ENCODE peak calls at places on chromosomes 13 and 19, in ten cellular contexts. One of them, this sample, is unnamed.

GRCh38 chr19:34676697-34677385 is at the start of gene SCGB2B2:
- DNase-seq in NCI-H1436 treated with DMSO at 0.1 percent for 48 hours: peak
- DNase-seq in activated CD4-positive, alpha-beta T cell treated with anti-CD3 and anti-CD28 coated beads, Interleukin-2, amount 50 U/mL, for 48 hours: no peak
- DNase-seq in stimulated activated CD4-positive, alpha-beta T cell treated with anti-CD3 and anti-CD28 coated beads, Interleukin-15, amount 100 ng/mL, for 1 hour: no peak
- DNase-seq in NCI-H1105 treated with DMSO at 0.1 percent for 48 hours: peak
- DNase-seq in HEK293T: peak
- DNase-seq in pancreas: no peak
- DNase-seq in cardiac muscle cell: no peak
- DNase-seq in thoracic aorta: no peak
- DNase-seq in Calu3: no peak
- DNase-seq in this sample: peak

GRCh38 chr13:79282976-79283375 is 123.1 kb downstream of the RBM26 start:
- DNase-seq in NCI-H1436 treated with DMSO at 0.1 percent for 48 hours: no peak
- DNase-seq in activated CD4-positive, alpha-beta T cell treated with anti-CD3 and anti-CD28 coated beads, Interleukin-2, amount 50 U/mL, for 48 hours: no peak
- DNase-seq in stimulated activated CD4-positive, alpha-beta T cell treated with anti-CD3 and anti-CD28 coated beads, Interleukin-15, amount 100 ng/mL, for 1 hour: no peak
- DNase-seq in NCI-H1105 treated with DMSO at 0.1 percent for 48 hours: no peak
- DNase-seq in HEK293T: no peak
- DNase-seq in pancreas: no peak
- DNase-seq in cardiac muscle cell: peak
- DNase-seq in thoracic aorta: no peak
- DNase-seq in Calu3: no peak
- DNase-seq in this sample: no peak

GRCh38 chr13:39385621-39386231 is 217.3 kb downstream of the LHFPL6 start:
- DNase-seq in NCI-H1436 treated with DMSO at 0.1 percent for 48 hours: no peak
- DNase-seq in activated CD4-positive, alpha-beta T cell treated with anti-CD3 and anti-CD28 coated beads, Interleukin-2, amount 50 U/mL, for 48 hours: no peak
- DNase-seq in stimulated activated CD4-positive, alpha-beta T cell treated with anti-CD3 and anti-CD28 coated beads, Interleukin-15, amount 100 ng/mL, for 1 hour: no peak
- DNase-seq in NCI-H1105 treated with DMSO at 0.1 percent for 48 hours: peak
- DNase-seq in HEK293T: peak
- DNase-seq in pancreas: no peak
- DNase-seq in cardiac muscle cell: peak
- DNase-seq in thoracic aorta: no peak
- DNase-seq in Calu3: no peak
- DNase-seq in this sample: no peak

GRCh38 chr13:31064636-31065035 is 97.1 kb downstream of the HSPH1 start:
- DNase-seq in NCI-H1436 treated with DMSO at 0.1 percent for 48 hours: no peak
- DNase-seq in activated CD4-positive, alpha-beta T cell treated with anti-CD3 and anti-CD28 coated beads, Interleukin-2, amount 50 U/mL, for 48 hours: no peak
- DNase-seq in stimulated activated CD4-positive, alpha-beta T cell treated with anti-CD3 and anti-CD28 coated beads, Interleukin-15, amount 100 ng/mL, for 1 hour: no peak
- DNase-seq in NCI-H1105 treated with DMSO at 0.1 percent for 48 hours: no peak
- DNase-seq in HEK293T: no peak
- DNase-seq in pancreas: no peak
- DNase-seq in cardiac muscle cell: no peak
- DNase-seq in thoracic aorta: no peak
- DNase-seq in Calu3: no peak
- DNase-seq in this sample: no peak

GRCh38 chr19:5667751-5668271 is 12.5 kb downstream of the MICOS13 start:
- DNase-seq in NCI-H1436 treated with DMSO at 0.1 percent for 48 hours: no peak
- DNase-seq in activated CD4-positive, alpha-beta T cell treated with anti-CD3 and anti-CD28 coated beads, Interleukin-2, amount 50 U/mL, for 48 hours: no peak
- DNase-seq in stimulated activated CD4-positive, alpha-beta T cell treated with anti-CD3 and anti-CD28 coated beads, Interleukin-15, amount 100 ng/mL, for 1 hour: no peak
- DNase-seq in NCI-H1105 treated with DMSO at 0.1 percent for 48 hours: no peak
- DNase-seq in HEK293T: no peak
- DNase-seq in pancreas: no peak
- DNase-seq in cardiac muscle cell: no peak
- DNase-seq in thoracic aorta: no peak
- DNase-seq in Calu3: no peak
- DNase-seq in this sample: no peak

GRCh38 chr19:3135961-3136683 is at the start of gene GNA15:
- DNase-seq in NCI-H1436 treated with DMSO at 0.1 percent for 48 hours: no peak
- DNase-seq in activated CD4-positive, alpha-beta T cell treated with anti-CD3 and anti-CD28 coated beads, Interleukin-2, amount 50 U/mL, for 48 hours: peak
- DNase-seq in stimulated activated CD4-positive, alpha-beta T cell treated with anti-CD3 and anti-CD28 coated beads, Interleukin-15, amount 100 ng/mL, for 1 hour: peak
- DNase-seq in NCI-H1105 treated with DMSO at 0.1 percent for 48 hours: no peak
- DNase-seq in HEK293T: no peak
- DNase-seq in pancreas: no peak
- DNase-seq in cardiac muscle cell: no peak
- DNase-seq in thoracic aorta: no peak
- DNase-seq in Calu3: peak
- DNase-seq in this sample: peak

GRCh38 chr19:8194528-8195275 is 14.5 kb upstream of the CERS4 start:
- DNase-seq in NCI-H1436 treated with DMSO at 0.1 percent for 48 hours: no peak
- DNase-seq in activated CD4-positive, alpha-beta T cell treated with anti-CD3 and anti-CD28 coated beads, Interleukin-2, amount 50 U/mL, for 48 hours: peak
- DNase-seq in stimulated activated CD4-positive, alpha-beta T cell treated with anti-CD3 and anti-CD28 coated beads, Interleukin-15, amount 100 ng/mL, for 1 hour: no peak
- DNase-seq in NCI-H1105 treated with DMSO at 0.1 percent for 48 hours: no peak
- DNase-seq in HEK293T: no peak
- DNase-seq in pancreas: no peak
- DNase-seq in cardiac muscle cell: peak
- DNase-seq in thoracic aorta: no peak
- DNase-seq in Calu3: no peak
- DNase-seq in this sample: peak

GRCh38 chr19:45528744-45529453 is 21.6 kb downstream of the VASP start:
- DNase-seq in NCI-H1436 treated with DMSO at 0.1 percent for 48 hours: no peak
- DNase-seq in activated CD4-positive, alpha-beta T cell treated with anti-CD3 and anti-CD28 coated beads, Interleukin-2, amount 50 U/mL, for 48 hours: peak
- DNase-seq in stimulated activated CD4-positive, alpha-beta T cell treated with anti-CD3 and anti-CD28 coated beads, Interleukin-15, amount 100 ng/mL, for 1 hour: no peak
- DNase-seq in NCI-H1105 treated with DMSO at 0.1 percent for 48 hours: peak
- DNase-seq in HEK293T: no peak
- DNase-seq in pancreas: peak
- DNase-seq in cardiac muscle cell: peak
- DNase-seq in thoracic aorta: no peak
- DNase-seq in Calu3: peak
- DNase-seq in this sample: peak

GRCh38 chr13:96172066-96172465 is 82.2 kb downstream of the HS6ST3 start:
- DNase-seq in NCI-H1436 treated with DMSO at 0.1 percent for 48 hours: no peak
- DNase-seq in activated CD4-positive, alpha-beta T cell treated with anti-CD3 and anti-CD28 coated beads, Interleukin-2, amount 50 U/mL, for 48 hours: no peak
- DNase-seq in stimulated activated CD4-positive, alpha-beta T cell treated with anti-CD3 and anti-CD28 coated beads, Interleukin-15, amount 100 ng/mL, for 1 hour: no peak
- DNase-seq in NCI-H1105 treated with DMSO at 0.1 percent for 48 hours: no peak
- DNase-seq in HEK293T: no peak
- DNase-seq in pancreas: no peak
- DNase-seq in cardiac muscle cell: no peak
- DNase-seq in thoracic aorta: no peak
- DNase-seq in Calu3: no peak
- DNase-seq in this sample: no peak

GRCh38 chr19:15216363-15216762 is 15.6 kb upstream of the NOTCH3 start:
- DNase-seq in NCI-H1436 treated with DMSO at 0.1 percent for 48 hours: no peak
- DNase-seq in activated CD4-positive, alpha-beta T cell treated with anti-CD3 and anti-CD28 coated beads, Interleukin-2, amount 50 U/mL, for 48 hours: no peak
- DNase-seq in stimulated activated CD4-positive, alpha-beta T cell treated with anti-CD3 and anti-CD28 coated beads, Interleukin-15, amount 100 ng/mL, for 1 hour: no peak
- DNase-seq in NCI-H1105 treated with DMSO at 0.1 percent for 48 hours: no peak
- DNase-seq in HEK293T: no peak
- DNase-seq in pancreas: no peak
- DNase-seq in cardiac muscle cell: no peak
- DNase-seq in thoracic aorta: no peak
- DNase-seq in Calu3: peak
- DNase-seq in this sample: no peak

GRCh38 chr19:33486936-33487793 is 34.4 kb downstream of the PEPD start:
- DNase-seq in NCI-H1436 treated with DMSO at 0.1 percent for 48 hours: no peak
- DNase-seq in activated CD4-positive, alpha-beta T cell treated with anti-CD3 and anti-CD28 coated beads, Interleukin-2, amount 50 U/mL, for 48 hours: no peak
- DNase-seq in stimulated activated CD4-positive, alpha-beta T cell treated with anti-CD3 and anti-CD28 coated beads, Interleukin-15, amount 100 ng/mL, for 1 hour: no peak
- DNase-seq in NCI-H1105 treated with DMSO at 0.1 percent for 48 hours: no peak
- DNase-seq in HEK293T: no peak
- DNase-seq in pancreas: peak
- DNase-seq in cardiac muscle cell: no peak
- DNase-seq in thoracic aorta: no peak
- DNase-seq in Calu3: no peak
- DNase-seq in this sample: no peak

GRCh38 chr13:114058051-114058867 is 74.2 kb downstream of the RASA3 start:
- DNase-seq in NCI-H1436 treated with DMSO at 0.1 percent for 48 hours: no peak
- DNase-seq in activated CD4-positive, alpha-beta T cell treated with anti-CD3 and anti-CD28 coated beads, Interleukin-2, amount 50 U/mL, for 48 hours: no peak
- DNase-seq in stimulated activated CD4-positive, alpha-beta T cell treated with anti-CD3 and anti-CD28 coated beads, Interleukin-15, amount 100 ng/mL, for 1 hour: no peak
- DNase-seq in NCI-H1105 treated with DMSO at 0.1 percent for 48 hours: no peak
- DNase-seq in HEK293T: no peak
- DNase-seq in pancreas: no peak
- DNase-seq in cardiac muscle cell: no peak
- DNase-seq in thoracic aorta: no peak
- DNase-seq in Calu3: no peak
- DNase-seq in this sample: no peak

GRCh38 chr19:48616491-48617056 is 1.7 kb upstream of the FAM83E start:
- DNase-seq in NCI-H1436 treated with DMSO at 0.1 percent for 48 hours: no peak
- DNase-seq in activated CD4-positive, alpha-beta T cell treated with anti-CD3 and anti-CD28 coated beads, Interleukin-2, amount 50 U/mL, for 48 hours: no peak
- DNase-seq in stimulated activated CD4-positive, alpha-beta T cell treated with anti-CD3 and anti-CD28 coated beads, Interleukin-15, amount 100 ng/mL, for 1 hour: no peak
- DNase-seq in NCI-H1105 treated with DMSO at 0.1 percent for 48 hours: no peak
- DNase-seq in HEK293T: no peak
- DNase-seq in pancreas: no peak
- DNase-seq in cardiac muscle cell: no peak
- DNase-seq in thoracic aorta: no peak
- DNase-seq in Calu3: no peak
- DNase-seq in this sample: no peak

GRCh38 chr13:57629821-57630235 is 1.7 kb upstream of the PCDH17 start:
- DNase-seq in NCI-H1436 treated with DMSO at 0.1 percent for 48 hours: peak
- DNase-seq in activated CD4-positive, alpha-beta T cell treated with anti-CD3 and anti-CD28 coated beads, Interleukin-2, amount 50 U/mL, for 48 hours: peak
- DNase-seq in stimulated activated CD4-positive, alpha-beta T cell treated with anti-CD3 and anti-CD28 coated beads, Interleukin-15, amount 100 ng/mL, for 1 hour: no peak
- DNase-seq in NCI-H1105 treated with DMSO at 0.1 percent for 48 hours: no peak
- DNase-seq in HEK293T: peak
- DNase-seq in pancreas: peak
- DNase-seq in cardiac muscle cell: peak
- DNase-seq in thoracic aorta: no peak
- DNase-seq in Calu3: no peak
- DNase-seq in this sample: peak

GRCh38 chr13:43300817-43301216 is 277.4 kb downstream of the DNAJC15 start:
- DNase-seq in NCI-H1436 treated with DMSO at 0.1 percent for 48 hours: no peak
- DNase-seq in activated CD4-positive, alpha-beta T cell treated with anti-CD3 and anti-CD28 coated beads, Interleukin-2, amount 50 U/mL, for 48 hours: no peak
- DNase-seq in stimulated activated CD4-positive, alpha-beta T cell treated with anti-CD3 and anti-CD28 coated beads, Interleukin-15, amount 100 ng/mL, for 1 hour: no peak
- DNase-seq in NCI-H1105 treated with DMSO at 0.1 percent for 48 hours: no peak
- DNase-seq in HEK293T: no peak
- DNase-seq in pancreas: no peak
- DNase-seq in cardiac muscle cell: peak
- DNase-seq in thoracic aorta: no peak
- DNase-seq in Calu3: no peak
- DNase-seq in this sample: no peak

GRCh38 chr19:54164369-54165068 is 5.0 kb upstream of the LENG1 start:
- DNase-seq in NCI-H1436 treated with DMSO at 0.1 percent for 48 hours: no peak
- DNase-seq in activated CD4-positive, alpha-beta T cell treated with anti-CD3 and anti-CD28 coated beads, Interleukin-2, amount 50 U/mL, for 48 hours: peak
- DNase-seq in stimulated activated CD4-positive, alpha-beta T cell treated with anti-CD3 and anti-CD28 coated beads, Interleukin-15, amount 100 ng/mL, for 1 hour: peak
- DNase-seq in NCI-H1105 treated with DMSO at 0.1 percent for 48 hours: no peak
- DNase-seq in HEK293T: peak
- DNase-seq in pancreas: peak
- DNase-seq in cardiac muscle cell: peak
- DNase-seq in thoracic aorta: no peak
- DNase-seq in Calu3: peak
- DNase-seq in this sample: peak